ENCODE peak calls at places on chromosomes 11 and 22, in six cellular contexts. M is tibial nerve, W is heart left ventricle, Z is PC-3, K is fibroblast of lung, Q is H1. D is an unnamed sample.
A peak's percentile ranks its signal among the peaks of the same experiment; 100 is the strongest.

GRCh38 chr11:7892059-7892699 is 38.9 kb downstream of the OR10A6 start:
- DNase-seq in Q (no peak), M (no peak), K (peak; percentile 85), Z (peak; percentile 17), W (no peak), D (no peak)

GRCh38 chr11:14380947-14381555 is 22.1 kb upstream of the RRAS2 start:
- DNase-seq in K (peak; percentile 54), Q (no peak), Z (peak; percentile 64), M (peak; percentile 58), W (peak; percentile 79), D (peak; percentile 81)

GRCh38 chr11:35274909-35275807 is 136.2 kb downstream of the CD44 start:
- DNase-seq in K (peak; percentile 33), W (peak; percentile 41), M (no peak), Z (peak; percentile 84), Q (no peak), D (peak; percentile 49)

GRCh38 chr11:38006466-38006865 is 1408.4 kb upstream of the RAG2 start:
- DNase-seq in M (no peak), Z (no peak), K (no peak), Q (no peak), W (no peak), D (no peak)

GRCh38 chr11:111770581-111771134 is 4.5 kb upstream of the PPP2R1B start:
- DNase-seq in W (no peak), Q (no peak), K (no peak), Z (peak; percentile 52), M (no peak), D (no peak)

GRCh38 chr11:67700548-67701262 is 26.3 kb upstream of the ALDH3B2 start:
- DNase-seq in W (no peak), K (no peak), Z (no peak), M (no peak), Q (no peak), D (no peak)

GRCh38 chr11:56846631-56847400 is 98.3 kb upstream of the OR9G4 start:
- DNase-seq in M (no peak), Z (no peak), K (no peak), W (no peak), Q (no peak), D (no peak)

GRCh38 chr22:40540265-40540664 is 96.3 kb downstream of the MRTFA start:
- DNase-seq in M (no peak), W (no peak), Q (no peak), K (no peak), Z (no peak), D (no peak)

GRCh38 chr11:98835336-98835735 is 185.4 kb upstream of the CNTN5 start:
- DNase-seq in Z (no peak), M (no peak), Q (no peak), W (no peak), K (no peak), D (no peak)

GRCh38 chr11:77198440-77198849 is 70.4 kb downstream of the MYO7A start:
- DNase-seq in K (no peak), W (peak; percentile 18), Z (peak; percentile 43), M (no peak), Q (peak; percentile 44), D (no peak)

GRCh38 chr11:64469288-64469687 is 110.3 kb downstream of the RPS6KA4 start:
- DNase-seq in K (no peak), M (no peak), Z (no peak), W (no peak), Q (no peak), D (no peak)

GRCh38 chr11:23995891-23996290 is 501.0 kb upstream of the LUZP2 start:
- DNase-seq in M (no peak), Z (peak; percentile 44), W (no peak), Q (no peak), K (peak; percentile 76), D (no peak)

GRCh38 chr22:32446321-32446720 is 17.9 kb downstream of the BPIFC start:
- DNase-seq in Z (peak; percentile 46), W (no peak), K (no peak), Q (no peak), M (no peak), D (no peak)

GRCh38 chr11:22304337-22304961 is 33.7 kb upstream of the SLC17A6 start:
- DNase-seq in M (no peak), Z (peak; percentile 37), W (no peak), Q (no peak), K (peak; percentile 41), D (no peak)

GRCh38 chr22:49524362-49524761 is 303.3 kb downstream of the BRD1 start:
- DNase-seq in M (no peak), W (no peak), K (no peak), Q (no peak), Z (no peak), D (no peak)

GRCh38 chr11:19039409-19039808 is 21.1 kb downstream of the MRGPRX2 start:
- DNase-seq in Q (no peak), M (no peak), K (no peak), Z (no peak), W (no peak), D (no peak)

GRCh38 chr11:119094816-119095065 is 6.9 kb downstream of the DPAGT1 start:
- DNase-seq in Q (no peak), M (peak; percentile 64), W (peak; percentile 88), K (peak; percentile 88), Z (peak; percentile 72), D (peak; percentile 85)

GRCh38 chr11:33266418-33267215 is 9.4 kb downstream of the HIPK3 start:
- DNase-seq in W (peak; percentile 67), M (peak; percentile 48), K (peak; percentile 79), Q (no peak), Z (no peak), D (peak; percentile 76)

GRCh38 chr11:67024410-67024809 is 1.5 kb downstream of the SYT12 start:
- DNase-seq in M (no peak), W (no peak), K (no peak), Q (no peak), Z (peak; percentile 66), D (no peak)

GRCh38 chr11:86072211-86072610 is 3.3 kb upstream of the PICALM start:
- DNase-seq in M (no peak), W (no peak), Q (no peak), Z (no peak), K (no peak), D (no peak)

GRCh38 chr11:12142909-12143308 is 32.5 kb downstream of the MICAL2 start:
- DNase-seq in K (no peak), Q (no peak), W (no peak), Z (no peak), M (no peak), D (no peak)

GRCh38 chr22:20565761-20566160 is 58.4 kb downstream of the MED15 start:
- DNase-seq in W (no peak), Q (no peak), Z (no peak), M (no peak), K (no peak), D (no peak)

GRCh38 chr11:65781152-65781961 is 581 bp upstream of the AP5B1 start:
- DNase-seq in Z (peak; percentile 39), Q (no peak), K (no peak), W (no peak), M (no peak), D (no peak)

GRCh38 chr11:129828301-129828836 is 12.7 kb downstream of the TMEM45B start:
- DNase-seq in K (no peak), M (no peak), Z (peak; percentile 99), W (no peak), Q (no peak), D (no peak)

GRCh38 chr11:69253028-69253427 is 40.9 kb upstream of the MYEOV start:
- DNase-seq in M (no peak), Q (no peak), W (no peak), K (peak; percentile 51), Z (peak; percentile 81), D (no peak)

GRCh38 chr11:101870510-101870909 is 44.3 kb upstream of the CEP126 start:
- DNase-seq in K (peak; percentile 82), Q (no peak), Z (peak; percentile 91), M (no peak), W (no peak), D (no peak)

GRCh38 chr11:77519847-77520246 is 46.0 kb upstream of the PAK1 start:
- DNase-seq in K (no peak), M (no peak), Z (no peak), W (no peak), Q (no peak), D (no peak)

GRCh38 chr11:70063555-70063954 is 14.6 kb upstream of the ANO1 start:
- DNase-seq in Q (no peak), Z (peak; percentile 84), W (no peak), M (no peak), K (no peak), D (no peak)

GRCh38 chr11:102452461-102453285 is at the start of gene TMEM123:
- DNase-seq in K (peak; percentile 62), W (peak; percentile 76), Z (peak; percentile 67), Q (peak; percentile 33), M (peak; percentile 67), D (peak; percentile 87)

GRCh38 chr22:18057568-18058209 is 20.1 kb upstream of the PEX26 start:
- DNase-seq in W (peak; percentile 83), Q (no peak), Z (peak; percentile 96), M (peak; percentile 85), K (peak; percentile 100), D (peak; percentile 87)

GRCh38 chr11:36451045-36451444 is 59.0 kb downstream of the TRAF6 start:
- DNase-seq in M (no peak), K (no peak), Z (no peak), W (no peak), Q (no peak), D (no peak)

GRCh38 chr11:64770120-64770519 is 8.2 kb downstream of the SF1 start:
- DNase-seq in Q (no peak), W (no peak), K (no peak), M (no peak), Z (no peak), D (no peak)

GRCh38 chr11:134332189-134332631 is 422 bp downstream of the GLB1L2 start:
- DNase-seq in Q (no peak), Z (no peak), M (no peak), W (no peak), K (no peak), D (peak; percentile 50)
- TF ChIP-seq CTCF in Q (peak; percentile 9), Z (no peak), M (no peak), W (no peak), K (no peak), D (no peak)

GRCh38 chr22:28947125-28947524 is 63.8 kb downstream of the ZNRF3 start:
- DNase-seq in K (peak; percentile 16), Z (no peak), Q (no peak), M (no peak), W (no peak), D (no peak)
- H3K27me3 ChIP-seq in K (no peaks in the 10 kb centered on the region), Z (no peaks in the 10 kb centered on the region), Q (no peaks in the 10 kb centered on the region), M (no peaks in the 10 kb centered on the region), W (no peaks in the 10 kb centered on the region), D (no peaks in the 10 kb centered on the region)

GRCh38 chr11:10893713-10894112 is 35.9 kb upstream of the ZBED5 start:
- DNase-seq in W (peak; percentile 47), M (no peak), K (peak; percentile 96), Z (peak; percentile 65), Q (no peak), D (no peak)
- TF ChIP-seq CTCF in W (peak; percentile 17), M (peak; percentile 19), K (peak; percentile 64), Z (peak; percentile 39), Q (no peak), D (no peak)

GRCh38 chr11:1919428-1920127 is at the start of gene TNNT3:
- DNase-seq in K (no peak), Z (no peak), M (no peak), W (peak; percentile 72), Q (no peak), D (no peak)
- H3K27me3 ChIP-seq in K (no peaks in the 10 kb centered on the region), Z (no peaks in the 10 kb centered on the region), M (no peaks in the 10 kb centered on the region), W (no peaks in the 10 kb centered on the region), Q (no peaks in the 10 kb centered on the region), D (no peaks in the 10 kb centered on the region)